ENCODE peak calls at places on chromosomes 3 and 15, in ten cellular contexts. N is T-helper 17 cell; V is Ammon's horn; R is ovary; M is D341Med; B is A549; Z is stimulated activated CD8-positive, alpha-beta memory T cell treated with anti-CD3 and anti-CD28 coated beads, Interleukin-7, amount 100 ng/mL, for 48 hours; A is T-helper 9 cell; K is T-helper 2 cell; U is HFFc6. X is an unnamed sample.

GRCh38 chr15:66997212-66997611 is 68.2 kb upstream of the SMAD3 start:
- DNase-seq in N (no peak), V (no peak), R (no peak), M (no peak), B (no peak), Z (no peak), A (no peak), K (no peak), U (peak), X (peak)

GRCh38 chr15:69685524-69686452 is 233.2 kb downstream of the RPLP1 start:
- DNase-seq in N (no peak), V (no peak), R (no peak), M (no peak), B (no peak), Z (no peak), A (no peak), K (no peak), U (no peak), X (no peak)

GRCh38 chr3:188262913-188263683 is 109.1 kb downstream of the LPP start:
- DNase-seq in N (no peak), V (peak), R (no peak), M (no peak), B (peak), Z (no peak), A (no peak), K (no peak), U (peak), X (peak)

GRCh38 chr15:64289550-64289949 is 66.4 kb downstream of the CSNK1G1 start:
- DNase-seq in N (no peak), V (no peak), R (no peak), M (no peak), B (no peak), Z (no peak), A (no peak), K (no peak), U (no peak), X (no peak)

GRCh38 chr15:35719964-35720507 is 174.1 kb upstream of the DPH6 start:
- DNase-seq in N (no peak), V (no peak), R (no peak), M (no peak), B (no peak), Z (no peak), A (no peak), K (no peak), U (peak), X (no peak)

GRCh38 chr3:169668081-169668956 is 4.8 kb upstream of the MECOM start:
- DNase-seq in N (no peak), V (no peak), R (no peak), M (peak), B (peak), Z (no peak), A (no peak), K (no peak), U (no peak), X (peak)

GRCh38 chr3:18477620-18478019 is 52.5 kb upstream of the SATB1 start:
- DNase-seq in N (no peak), V (no peak), R (no peak), M (no peak), B (no peak), Z (no peak), A (no peak), K (no peak), U (no peak), X (no peak)

GRCh38 chr3:172034786-172035685 is 4.3 kb upstream of the FNDC3B start:
- DNase-seq in N (no peak), V (peak), R (no peak), M (peak), B (peak), Z (no peak), A (no peak), K (no peak), U (peak), X (no peak)

GRCh38 chr3:37742121-37742520 is 119.6 kb upstream of the CTDSPL start:
- DNase-seq in N (no peak), V (no peak), R (no peak), M (no peak), B (no peak), Z (no peak), A (no peak), K (no peak), U (no peak), X (no peak)

GRCh38 chr3:96844204-96844514 is 29.8 kb downstream of the EPHA6 start:
- DNase-seq in N (no peak), V (no peak), R (no peak), M (no peak), B (no peak), Z (no peak), A (no peak), K (no peak), U (no peak), X (no peak)

GRCh38 chr3:12316253-12316652 is 27.4 kb downstream of the PPARG start:
- DNase-seq in N (no peak), V (no peak), R (no peak), M (no peak), B (no peak), Z (no peak), A (no peak), K (no peak), U (no peak), X (no peak)

GRCh38 chr3:18295171-18295920 is 129.8 kb downstream of the SATB1 start:
- DNase-seq in N (no peak), V (peak), R (peak), M (peak), B (peak), Z (peak), A (no peak), K (no peak), U (peak), X (peak)

GRCh38 chr3:53938645-53939044 is 47.0 kb upstream of the SELENOK start:
- DNase-seq in N (no peak), V (peak), R (no peak), M (peak), B (peak), Z (no peak), A (no peak), K (no peak), U (peak), X (peak)

GRCh38 chr3:115146418-115147328 is at the start of gene ZBTB20:
- DNase-seq in N (no peak), V (no peak), R (peak), M (peak), B (peak), Z (peak), A (peak), K (peak), U (peak), X (peak)

GRCh38 chr3:69160525-69160924 is 38.1 kb upstream of the LMOD3 start:
- DNase-seq in N (no peak), V (no peak), R (no peak), M (no peak), B (no peak), Z (no peak), A (no peak), K (no peak), U (no peak), X (no peak)

GRCh38 chr15:100373942-100374341 is 32.2 kb upstream of the ADAMTS17 start:
- DNase-seq in N (no peak), V (no peak), R (no peak), M (no peak), B (no peak), Z (no peak), A (no peak), K (no peak), U (no peak), X (no peak)

GRCh38 chr3:13452490-13453335 is 27.4 kb upstream of the HDAC11 start:
- DNase-seq in N (peak), V (peak), R (no peak), M (no peak), B (peak), Z (no peak), A (peak), K (no peak), U (peak), X (peak)